ENCODE peak calls at places on chromosomes 7 and 10, in six cellular contexts. V is neural crest cell; U is stimulated activated CD4-positive, alpha-beta T cell treated with anti-CD3 and anti-CD28 coated beads, Interleukin-15, amount 100 ng/mL, for 24 hours; P is fibroblast of lung; E is T-cell; Z is stimulated activated CD8-positive, alpha-beta memory T cell treated with anti-CD3 and anti-CD28 coated beads, Interleukin-12 subunit alpha, Interleukin-12 subunit beta, amount 100 ng/mL, for 4 hours. F is an unnamed sample.

GRCh38 chr10:86553639-86554038 is 32.0 kb upstream of the WAPL start:
- DNase-seq in V (no peak), U (no peak), P (no peak), E (no peak), Z (no peak), F (no peak)

GRCh38 chr7:142562688-142563087 is 186.6 kb upstream of the PRSS1 start:
- DNase-seq in V (no peak), U (no peak), P (peak; percentile 38), E (no peak), Z (no peak), F (no peak)

GRCh38 chr7:151379193-151379520 is 30.7 kb downstream of the WDR86 start:
- DNase-seq in V (no peak), U (no peak), P (no peak), E (no peak), Z (no peak), F (no peak)

GRCh38 chr10:97771913-97772823 is at the start of gene SFRP5:
- DNase-seq in V (no peak), U (no peak), P (no peak), E (no peak), Z (no peak), F (no peak)

GRCh38 chr10:71075066-71075758 is 137.2 kb upstream of the UNC5B start:
- DNase-seq in V (no peak), U (no peak), P (no peak), E (no peak), Z (no peak), F (no peak)

GRCh38 chr10:43274011-43274410 is 7.1 kb upstream of the RASGEF1A start:
- DNase-seq in V (no peak), U (no peak), P (no peak), E (no peak), Z (no peak), F (no peak)

GRCh38 chr7:36658603-36659516 is 65.4 kb downstream of the AOAH start:
- DNase-seq in V (peak; percentile 18), U (no peak), P (peak; percentile 77), E (no peak), Z (no peak), F (peak; percentile 60)

GRCh38 chr7:44814956-44815355 is 18.5 kb downstream of the PPIA start:
- DNase-seq in V (no peak), U (no peak), P (no peak), E (no peak), Z (no peak), F (no peak)